ENCODE peak calls at places on chromosomes 7 and 10, in four cellular contexts. N is CD4-positive, alpha-beta memory T cell; W is body of pancreas; G is HCT116. C is an unnamed sample.

GRCh38 chr10:47037654-47038425 is 126.6 kb downstream of the PTPN20 start:
- DNase-seq in W (no peak), N (no peak), G (no peak), C (no peak)

GRCh38 chr7:116953727-116954442 is 584 bp downstream of the ST7 start:
- DNase-seq in W (peak), G (peak), N (no peak), C (peak)

GRCh38 chr7:1809601-1810258 is 139.7 kb downstream of the ELFN1 start:
- DNase-seq in W (no peak), N (no peak), G (no peak), C (no peak)

GRCh38 chr7:123367508-123368122 is 166.8 kb downstream of the IQUB start:
- DNase-seq in N (no peak), G (peak), W (peak), C (peak)

GRCh38 chr10:117537436-117537903 is 5.1 kb upstream of the EMX2 start:
- DNase-seq in N (no peak), W (peak), G (no peak), C (peak)

GRCh38 chr7:93414574-93414973 is 159.9 kb downstream of the CALCR start:
- DNase-seq in G (no peak), W (no peak), N (no peak), C (no peak)

GRCh38 chr7:50962962-50963374 is 180.3 kb upstream of the GRB10 start:
- DNase-seq in W (peak), G (peak), N (no peak), C (peak)

GRCh38 chr7:28542410-28542809 is 130.1 kb downstream of the CREB5 start:
- DNase-seq in G (no peak), N (no peak), W (no peak), C (no peak)

GRCh38 chr7:25820432-25821040 is 331.5 kb upstream of the NFE2L3 start:
- DNase-seq in W (peak), G (peak), N (no peak), C (peak)

GRCh38 chr7:107236857-107237256 is 68.1 kb downstream of the HBP1 start:
- DNase-seq in W (no peak), N (no peak), G (no peak), C (no peak)

GRCh38 chr7:64320547-64321495 is 7.1 kb downstream of the ZNF736 start:
- DNase-seq in N (no peak), G (no peak), W (no peak), C (no peak)
- H3K27ac ChIP-seq in N (no peak), G (no peak), W (no peak), C (no peak)

GRCh38 chr7:82373890-82374289 is 69.7 kb downstream of the CACNA2D1 start:
- DNase-seq in W (no peak), N (no peak), G (no peak), C (no peak)
- H3K4me3 ChIP-seq in W (no peak), N (no peak), G (no peak), C (no peak)

GRCh38 chr7:80488851-80489370 is 23.0 kb downstream of the GNAT3 start:
- DNase-seq in N (no peak), G (no peak), W (no peak), C (no peak)
- H3K27ac ChIP-seq in N (no peak), G (no peak), W (no peak), C (no peak)

DNA sequence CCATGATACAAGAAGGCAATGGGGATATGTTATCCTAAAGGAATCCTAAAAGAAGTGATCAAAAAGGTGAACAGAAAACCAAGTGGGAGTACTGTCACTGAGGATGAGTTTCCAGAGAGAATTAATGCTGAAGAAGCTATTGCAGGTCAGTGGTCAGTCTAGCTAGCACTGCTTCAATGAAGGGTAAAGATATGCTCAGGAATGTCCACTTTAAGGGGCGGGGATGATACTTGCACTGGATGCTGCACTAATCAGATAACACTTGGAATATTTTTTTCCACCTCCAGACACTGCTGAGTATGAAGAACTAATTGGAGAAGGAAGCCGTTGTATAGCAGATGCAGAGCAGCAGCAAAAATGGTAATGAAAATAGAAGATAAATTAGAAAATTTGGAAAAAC is 75.3 kb downstream of the LRRC17 start:
- DNase-seq in G (no peak), W (no peak), N (no peak), C (no peak)
- H3K4me3 ChIP-seq in G (no peak), W (no peak), N (no peak), C (no peak)

DNA sequence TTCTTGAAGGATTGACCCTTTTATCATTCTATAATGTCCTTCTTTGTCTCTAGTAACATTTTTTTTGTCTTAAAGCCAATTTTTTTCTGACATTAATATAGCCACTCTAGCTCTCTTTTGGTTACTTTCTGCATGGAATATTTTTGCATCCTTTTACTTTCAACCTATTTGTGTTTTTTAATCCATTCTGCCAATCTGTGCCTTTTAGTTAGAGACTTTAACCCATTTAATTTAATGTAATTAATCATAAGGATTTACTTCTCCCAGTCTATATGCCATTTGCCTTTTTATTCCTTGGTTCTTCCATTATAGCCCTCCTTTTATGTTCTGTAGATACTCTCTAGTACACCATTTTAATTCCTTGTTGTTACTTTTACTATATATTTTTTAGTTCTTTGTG is 32.7 kb upstream of the RABGEF1 start:
- DNase-seq in G (no peak), W (no peak), N (no peak), C (no peak)
- H3K27ac ChIP-seq in G (no peak), W (no peak), N (no peak), C (no peak)

DNA sequence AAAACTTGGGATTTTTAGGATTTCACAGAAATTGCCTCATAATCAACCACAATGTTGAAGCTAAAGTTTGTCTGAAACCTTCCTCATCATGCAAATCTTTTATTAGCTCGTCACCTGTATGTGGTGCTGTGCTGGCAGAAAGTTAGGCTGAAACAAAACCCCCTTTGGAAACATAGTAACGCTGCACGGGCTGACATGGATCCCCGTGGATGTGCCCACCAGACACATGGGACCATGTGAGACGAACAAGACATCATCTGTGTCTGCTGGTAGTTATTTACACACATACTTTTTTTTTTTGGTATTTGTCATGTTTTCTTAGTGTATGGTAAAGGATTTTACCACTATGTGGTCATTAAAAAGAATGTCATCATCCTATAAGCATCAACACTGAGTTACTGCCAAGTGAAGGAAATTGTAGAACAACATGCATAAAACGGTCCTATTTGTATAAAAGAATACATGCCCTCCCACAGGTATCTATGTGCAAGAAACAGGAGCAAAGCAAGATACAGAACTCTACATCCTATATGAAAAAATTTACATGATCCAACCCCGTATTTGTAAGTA is 113.5 kb upstream of the AFAP1L2 start:
- DNase-seq in W (no peak), G (no peak), N (no peak), C (no peak)
- H3K4me3 ChIP-seq in W (no peak), G (no peak), N (no peak), C (no peak)

GRCh38 chr7:38179719-38180333 is 1.8 kb downstream of the STARD3NL start:
- DNase-seq in W (no peak), G (no peak), N (no peak), C (no peak)
- H3K27ac ChIP-seq in W (no peak), G (no peak), N (peak), C (no peak)

DNA sequence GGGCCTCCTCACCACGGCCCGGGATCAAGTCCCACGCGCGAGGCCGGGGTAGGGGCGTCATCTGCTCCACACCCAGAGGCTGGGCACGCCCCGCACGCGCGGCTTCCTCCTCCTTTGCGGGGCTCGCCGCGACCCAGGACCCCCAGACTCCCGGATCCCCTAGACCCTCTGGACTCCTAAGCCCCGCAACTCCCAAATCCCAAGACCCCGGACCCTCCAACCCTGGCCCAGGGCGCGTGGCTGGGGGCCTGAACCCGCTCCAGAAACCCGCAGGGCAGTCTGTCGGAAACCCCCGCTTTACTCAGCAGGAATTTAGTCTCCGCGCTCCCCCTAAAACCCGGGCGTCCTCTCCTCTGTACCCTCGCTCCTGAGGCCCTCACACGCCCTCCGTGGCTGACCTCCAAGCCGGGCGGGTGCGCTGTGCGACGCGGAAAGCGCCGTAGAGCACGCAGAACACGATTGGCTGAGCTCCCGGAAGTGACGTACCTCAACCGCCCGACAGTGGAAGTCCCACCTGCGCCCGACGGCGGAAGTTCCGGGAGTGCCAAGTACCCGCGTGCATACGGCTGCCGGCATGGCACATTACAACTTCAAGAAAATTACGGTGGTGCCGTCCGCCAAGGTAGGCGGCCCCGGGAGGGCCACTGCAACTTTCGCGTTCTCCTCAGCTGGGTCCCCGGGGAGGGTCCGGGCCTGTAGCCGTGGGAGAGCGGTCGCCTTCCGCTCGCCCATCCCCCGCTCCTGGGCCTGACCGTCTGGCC is at the start of gene GTPBP4:
- DNase-seq in G (peak), N (peak), W (peak), C (peak)
- H3K4me3 ChIP-seq in G (peak), N (peak), W (peak), C (peak)